ENCODE peak calls at places on chromosomes 2 and 18, in eight cellular contexts. One of them, this sample, is unnamed.

GRCh38 chr2:231930601-231931281 is 4.5 kb upstream of the NPPC start:
- DNase-seq in spleen: peak; percentile 42
- DNase-seq in transverse colon: no peak
- DNase-seq in IMR-90: no peak
- DNase-seq in fibroblast of pulmonary artery: peak; percentile 29
- DNase-seq in AG10803: peak; percentile 25
- DNase-seq in heart left ventricle: peak; percentile 73
- DNase-seq in MM.1S: no peak
- DNase-seq in this sample: no peak

GRCh38 chr2:58574873-58575272 is 333.7 kb upstream of the FANCL start:
- DNase-seq in spleen: no peak
- DNase-seq in transverse colon: no peak
- DNase-seq in IMR-90: no peak
- DNase-seq in fibroblast of pulmonary artery: no peak
- DNase-seq in AG10803: no peak
- DNase-seq in heart left ventricle: no peak
- DNase-seq in MM.1S: no peak
- DNase-seq in this sample: no peak

GRCh38 chr2:25041307-25041927 is 459 bp upstream of the EFR3B start:
- DNase-seq in spleen: peak; percentile 89
- DNase-seq in transverse colon: peak; percentile 70
- DNase-seq in IMR-90: peak; percentile 32
- DNase-seq in fibroblast of pulmonary artery: peak; percentile 36
- DNase-seq in AG10803: peak; percentile 34
- DNase-seq in heart left ventricle: peak; percentile 59
- DNase-seq in MM.1S: peak; percentile 49
- DNase-seq in this sample: peak; percentile 32

GRCh38 chr2:203394519-203395227 is 66.5 kb downstream of the ABI2 start:
- DNase-seq in spleen: no peak
- DNase-seq in transverse colon: no peak
- DNase-seq in IMR-90: no peak
- DNase-seq in fibroblast of pulmonary artery: peak; percentile 20
- DNase-seq in AG10803: no peak
- DNase-seq in heart left ventricle: no peak
- DNase-seq in MM.1S: no peak
- DNase-seq in this sample: no peak

GRCh38 chr18:26480897-26481795 is 67.2 kb downstream of the KCTD1 start:
- DNase-seq in spleen: no peak
- DNase-seq in transverse colon: no peak
- DNase-seq in IMR-90: peak; percentile 96
- DNase-seq in fibroblast of pulmonary artery: peak; percentile 97
- DNase-seq in AG10803: peak; percentile 94
- DNase-seq in heart left ventricle: no peak
- DNase-seq in MM.1S: no peak
- DNase-seq in this sample: peak; percentile 96

GRCh38 chr2:72144746-72145657 is 2.7 kb downstream of the CYP26B1 start:
- DNase-seq in spleen: peak; percentile 70
- DNase-seq in transverse colon: no peak
- DNase-seq in IMR-90: no peak
- DNase-seq in fibroblast of pulmonary artery: no peak
- DNase-seq in AG10803: no peak
- DNase-seq in heart left ventricle: peak; percentile 41
- DNase-seq in MM.1S: peak; percentile 25
- DNase-seq in this sample: no peak

GRCh38 chr2:232668805-232669444 is 28.2 kb upstream of the GIGYF2 start:
- DNase-seq in spleen: no peak
- DNase-seq in transverse colon: no peak
- DNase-seq in IMR-90: no peak
- DNase-seq in fibroblast of pulmonary artery: peak; percentile 43
- DNase-seq in AG10803: peak; percentile 39
- DNase-seq in heart left ventricle: peak; percentile 24
- DNase-seq in MM.1S: peak; percentile 11
- DNase-seq in this sample: peak; percentile 24

GRCh38 chr18:10070581-10071000 is 156.8 kb downstream of the VAPA start:
- DNase-seq in spleen: no peak
- DNase-seq in transverse colon: no peak
- DNase-seq in IMR-90: peak; percentile 43
- DNase-seq in fibroblast of pulmonary artery: no peak
- DNase-seq in AG10803: peak; percentile 55
- DNase-seq in heart left ventricle: no peak
- DNase-seq in MM.1S: no peak
- DNase-seq in this sample: peak; percentile 28

GRCh38 chr2:218016810-218017209 is 14.0 kb upstream of the TNS1 start:
- DNase-seq in spleen: no peak
- DNase-seq in transverse colon: no peak
- DNase-seq in IMR-90: no peak
- DNase-seq in fibroblast of pulmonary artery: no peak
- DNase-seq in AG10803: no peak
- DNase-seq in heart left ventricle: no peak
- DNase-seq in MM.1S: no peak
- DNase-seq in this sample: no peak

GRCh38 chr2:218658671-218659257 is 659 bp downstream of the ZNF142 start:
- DNase-seq in spleen: no peak
- DNase-seq in transverse colon: peak; percentile 66
- DNase-seq in IMR-90: peak; percentile 38
- DNase-seq in fibroblast of pulmonary artery: peak; percentile 49
- DNase-seq in AG10803: peak; percentile 35
- DNase-seq in heart left ventricle: no peak
- DNase-seq in MM.1S: peak; percentile 85
- DNase-seq in this sample: peak; percentile 45

GRCh38 chr2:240480834-240481623 is 45.6 kb downstream of the GPC1 start:
- DNase-seq in spleen: peak; percentile 72
- DNase-seq in transverse colon: no peak
- DNase-seq in IMR-90: no peak
- DNase-seq in fibroblast of pulmonary artery: no peak
- DNase-seq in AG10803: no peak
- DNase-seq in heart left ventricle: peak; percentile 5
- DNase-seq in MM.1S: no peak
- DNase-seq in this sample: no peak

GRCh38 chr2:164667566-164667965 is 46.3 kb upstream of the GRB14 start:
- DNase-seq in spleen: no peak
- DNase-seq in transverse colon: no peak
- DNase-seq in IMR-90: no peak
- DNase-seq in fibroblast of pulmonary artery: no peak
- DNase-seq in AG10803: no peak
- DNase-seq in heart left ventricle: no peak
- DNase-seq in MM.1S: no peak
- DNase-seq in this sample: peak; percentile 7

DNA sequence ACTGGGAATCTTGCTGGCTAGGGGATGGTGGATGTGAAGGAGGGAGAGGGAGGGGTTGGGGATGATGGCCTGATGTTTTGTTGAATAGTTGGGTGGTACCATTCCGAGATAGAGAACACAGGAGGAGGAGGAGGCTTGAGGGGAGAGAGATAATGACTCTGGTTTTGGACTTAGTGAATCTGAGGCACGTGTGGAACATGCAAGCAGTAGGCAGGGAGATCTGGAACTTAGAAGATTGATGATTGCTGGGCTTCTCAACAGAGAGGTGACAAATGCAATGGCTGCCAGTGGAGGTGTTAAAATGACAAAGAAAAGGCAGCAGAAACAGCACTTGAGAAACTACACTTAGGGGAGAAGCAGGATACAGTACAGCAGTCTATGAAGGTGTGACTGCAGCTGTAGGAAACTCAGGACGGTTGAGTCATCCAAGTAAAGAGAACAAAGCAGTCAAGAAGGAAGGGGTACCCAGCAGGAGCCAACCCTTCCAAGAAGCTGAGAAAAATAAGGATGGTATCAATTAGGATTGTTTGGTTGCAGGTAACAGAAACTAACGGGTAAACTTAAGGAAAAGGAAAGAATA is 221.4 kb upstream of the FBXO11 start:
- DNase-seq in spleen: no peak
- DNase-seq in transverse colon: no peak
- DNase-seq in IMR-90: no peak
- DNase-seq in fibroblast of pulmonary artery: no peak
- DNase-seq in AG10803: no peak
- DNase-seq in heart left ventricle: no peak
- DNase-seq in MM.1S: no peak
- DNase-seq in this sample: no peak
- TF ChIP-seq CTCF in spleen: no peak
- TF ChIP-seq CTCF in transverse colon: no peak
- TF ChIP-seq CTCF in IMR-90: no peak
- TF ChIP-seq CTCF in fibroblast of pulmonary artery: no peak
- TF ChIP-seq CTCF in AG10803: no peak
- TF ChIP-seq CTCF in heart left ventricle: no peak
- TF ChIP-seq CTCF in MM.1S: no peak
- TF ChIP-seq CTCF in this sample: no peak

GRCh38 chr18:75896865-75897264 is 469.4 kb upstream of the SMIM21 start:
- DNase-seq in spleen: no peak
- DNase-seq in transverse colon: no peak
- DNase-seq in IMR-90: no peak
- DNase-seq in fibroblast of pulmonary artery: no peak
- DNase-seq in AG10803: no peak
- DNase-seq in heart left ventricle: no peak
- DNase-seq in MM.1S: no peak
- DNase-seq in this sample: no peak
- TF ChIP-seq CTCF in spleen: no peak
- TF ChIP-seq CTCF in transverse colon: no peak
- TF ChIP-seq CTCF in IMR-90: no peak
- TF ChIP-seq CTCF in fibroblast of pulmonary artery: no peak
- TF ChIP-seq CTCF in AG10803: peak; percentile 23
- TF ChIP-seq CTCF in heart left ventricle: no peak
- TF ChIP-seq CTCF in MM.1S: no peak
- TF ChIP-seq CTCF in this sample: no peak

DNA sequence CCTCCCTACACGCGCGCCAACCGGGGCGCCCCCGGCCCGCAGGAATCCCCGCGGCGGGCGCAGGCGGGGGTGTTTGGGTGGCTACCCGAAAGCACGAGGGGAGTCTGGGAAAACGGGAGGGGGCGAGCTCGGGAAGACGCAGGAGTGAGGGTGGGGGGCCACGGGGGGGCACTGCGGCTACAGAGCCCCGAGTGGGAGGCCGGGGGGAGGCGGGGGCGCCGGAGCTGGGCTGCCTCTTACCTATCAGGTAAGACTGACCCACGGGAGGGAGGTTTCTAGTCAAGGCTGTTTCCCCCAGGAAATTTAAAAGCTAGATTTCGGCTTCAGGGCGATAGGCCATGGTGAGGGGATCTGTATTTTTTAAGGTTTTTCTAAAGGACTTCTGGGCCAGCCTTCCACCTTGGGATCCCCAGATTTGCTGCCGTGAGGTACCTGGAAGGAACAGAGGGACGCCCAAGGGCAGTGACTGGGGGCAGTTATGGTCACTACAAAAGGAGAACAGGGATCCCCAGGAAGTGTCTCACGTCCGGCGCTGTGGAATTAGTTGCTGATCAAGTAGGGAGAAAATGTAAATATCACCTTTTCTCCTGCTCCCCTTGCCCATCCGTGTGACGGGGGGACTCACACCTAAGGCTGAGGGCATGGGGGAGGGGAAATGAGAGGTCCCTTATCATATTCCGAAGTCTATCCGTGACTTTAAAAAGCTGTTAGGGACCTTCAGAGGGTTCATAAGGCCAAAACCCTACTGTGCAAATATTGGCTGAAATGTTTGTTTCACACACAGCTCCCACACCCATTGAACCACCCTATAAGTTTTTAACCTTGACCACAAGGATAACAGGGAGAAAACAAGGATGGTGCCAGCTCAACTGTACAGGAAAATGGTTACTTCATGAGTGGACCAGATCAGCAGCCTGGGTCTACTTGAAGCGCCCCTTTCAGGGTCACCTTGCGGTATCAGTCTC is 638 bp upstream of the IRS1 start:
- DNase-seq in spleen: no peak
- DNase-seq in transverse colon: peak; percentile 33
- DNase-seq in IMR-90: peak; percentile 23
- DNase-seq in fibroblast of pulmonary artery: peak; percentile 29
- DNase-seq in AG10803: peak; percentile 14
- DNase-seq in heart left ventricle: no peak
- DNase-seq in MM.1S: peak; percentile 19
- DNase-seq in this sample: peak; percentile 26
- TF ChIP-seq CTCF in spleen: peak; percentile 30
- TF ChIP-seq CTCF in transverse colon: no peak
- TF ChIP-seq CTCF in IMR-90: no peak
- TF ChIP-seq CTCF in fibroblast of pulmonary artery: no peak
- TF ChIP-seq CTCF in AG10803: no peak
- TF ChIP-seq CTCF in heart left ventricle: no peak
- TF ChIP-seq CTCF in MM.1S: peak; percentile 28
- TF ChIP-seq CTCF in this sample: no peak

GRCh38 chr2:64924178-64924934 is 64.8 kb upstream of the SLC1A4 start:
- DNase-seq in spleen: no peak
- DNase-seq in transverse colon: no peak
- DNase-seq in IMR-90: no peak
- DNase-seq in fibroblast of pulmonary artery: no peak
- DNase-seq in AG10803: no peak
- DNase-seq in heart left ventricle: no peak
- DNase-seq in MM.1S: no peak
- DNase-seq in this sample: no peak

GRCh38 chr2:64923385-64923710 is 65.9 kb upstream of the SLC1A4 start:
- DNase-seq in spleen: no peak
- DNase-seq in transverse colon: no peak
- DNase-seq in IMR-90: no peak
- DNase-seq in fibroblast of pulmonary artery: no peak
- DNase-seq in AG10803: no peak
- DNase-seq in heart left ventricle: no peak
- DNase-seq in MM.1S: no peak
- DNase-seq in this sample: no peak

GRCh38 chr2:64918220-64918886 is 70.8 kb upstream of the SLC1A4 start:
- DNase-seq in spleen: no peak
- DNase-seq in transverse colon: no peak
- DNase-seq in IMR-90: no peak
- DNase-seq in fibroblast of pulmonary artery: no peak
- DNase-seq in AG10803: no peak
- DNase-seq in heart left ventricle: no peak
- DNase-seq in MM.1S: peak; percentile 59
- DNase-seq in this sample: no peak

GRCh38 chr2:64919261-64919660 is 69.9 kb upstream of the SLC1A4 start:
- DNase-seq in spleen: no peak
- DNase-seq in transverse colon: no peak
- DNase-seq in IMR-90: no peak
- DNase-seq in fibroblast of pulmonary artery: no peak
- DNase-seq in AG10803: no peak
- DNase-seq in heart left ventricle: no peak
- DNase-seq in MM.1S: no peak
- DNase-seq in this sample: no peak

DNA sequence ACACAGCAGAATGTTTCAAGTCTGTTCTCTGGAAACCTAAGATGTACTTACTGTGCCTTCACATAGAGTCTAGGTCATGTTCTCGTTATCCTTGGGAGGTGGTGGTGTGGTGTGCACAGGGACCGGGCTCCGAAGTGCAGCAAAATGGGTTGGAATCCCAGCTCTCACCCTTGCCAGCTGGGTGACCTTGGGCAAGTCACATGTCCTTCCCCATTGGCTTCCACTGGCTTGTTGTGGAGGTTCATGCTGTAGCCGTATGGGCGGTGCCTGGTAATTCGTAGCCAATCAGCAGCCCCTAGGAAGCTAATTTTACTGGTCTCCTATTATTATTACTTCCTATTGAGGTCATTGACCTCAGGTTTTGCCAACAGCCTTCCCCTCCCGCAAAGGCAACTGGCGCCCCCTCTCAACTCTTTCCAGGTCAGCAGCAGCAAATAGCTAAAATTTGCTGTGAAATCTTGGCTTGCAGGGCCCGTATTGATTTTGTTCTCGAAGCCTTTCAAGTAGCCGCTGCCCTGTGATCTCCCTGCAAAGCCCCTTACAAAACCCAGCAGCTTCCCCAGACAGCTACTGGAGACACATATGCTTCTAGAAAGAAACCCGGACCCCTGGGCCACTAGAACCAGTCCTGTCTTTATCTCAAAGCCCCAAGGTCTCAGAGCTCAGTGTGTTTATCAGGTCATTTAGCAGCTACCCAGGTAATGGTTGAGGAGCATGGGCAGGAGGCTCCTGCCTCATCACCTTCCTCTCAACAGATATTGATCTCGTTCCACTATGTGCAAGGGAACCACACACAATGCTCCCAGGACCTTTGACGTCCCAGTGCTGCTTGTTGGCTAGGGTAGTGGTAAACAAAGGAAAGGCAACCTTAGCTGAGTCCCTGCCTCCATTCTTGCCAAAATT is 66.5 kb upstream of the SLC1A4 start:
- DNase-seq in spleen: no peak
- DNase-seq in transverse colon: no peak
- DNase-seq in IMR-90: no peak
- DNase-seq in fibroblast of pulmonary artery: no peak
- DNase-seq in AG10803: no peak
- DNase-seq in heart left ventricle: no peak
- DNase-seq in MM.1S: no peak
- DNase-seq in this sample: no peak
- TF ChIP-seq CTCF in spleen: no peak
- TF ChIP-seq CTCF in transverse colon: no peak
- TF ChIP-seq CTCF in IMR-90: no peak
- TF ChIP-seq CTCF in fibroblast of pulmonary artery: no peak
- TF ChIP-seq CTCF in AG10803: no peak
- TF ChIP-seq CTCF in heart left ventricle: no peak
- TF ChIP-seq CTCF in MM.1S: no peak
- TF ChIP-seq CTCF in this sample: no peak